ENCODE peak calls at places on chromosome 12, in five cellular contexts. Z, G, B, C and X are unnamed samples.

GRCh38 chr12:61758661-61759060 is 501.5 kb upstream of the USP15 start:
- DNase-seq in Z (no peak), G (peak), B (no peak), C (no peak), X (no peak)

GRCh38 chr12:28258998-28259397 is 68.7 kb downstream of the CCDC91 start:
- DNase-seq in Z (no peak), G (peak), B (no peak), C (no peak), X (no peak)

GRCh38 chr12:98198261-98198982 is 317.0 kb upstream of the TMPO start:
- DNase-seq in Z (no peak), G (peak), B (no peak), C (no peak), X (no peak)

GRCh38 chr12:104930388-104931326 is 27.4 kb downstream of the SLC41A2 start:
- DNase-seq in Z (peak), G (peak), B (no peak), C (no peak), X (no peak)

GRCh38 chr12:32895688-32896437 is 714 bp downstream of the PKP2 start:
- DNase-seq in Z (no peak), G (peak), B (no peak), C (no peak), X (no peak)

GRCh38 chr12:18057051-18057450 is 32.9 kb downstream of the RERGL start:
- DNase-seq in Z (no peak), G (no peak), B (no peak), C (no peak), X (no peak)

GRCh38 chr12:120453977-120454376 is 7.7 kb downstream of the GATC start:
- DNase-seq in Z (peak), G (peak), B (no peak), C (no peak), X (no peak)

GRCh38 chr12:114504311-114504710 is 98.4 kb upstream of the TBX5 start:
- DNase-seq in Z (no peak), G (no peak), B (no peak), C (no peak), X (no peak)

GRCh38 chr12:27185234-27186045 is 58.6 kb upstream of the STK38L start:
- DNase-seq in Z (peak), G (no peak), B (no peak), C (no peak), X (no peak)

GRCh38 chr12:52125499-52125900 is 46.0 kb downstream of the SMIM41 start:
- DNase-seq in Z (peak), G (no peak), B (no peak), C (no peak), X (no peak)

GRCh38 chr12:42483534-42483857 is 106.0 kb downstream of the PRICKLE1 start:
- DNase-seq in Z (peak), G (no peak), B (peak), C (no peak), X (peak)

GRCh38 chr12:130970165-130970907 is 16.6 kb downstream of the ADGRD1 start:
- DNase-seq in Z (peak), G (no peak), B (no peak), C (no peak), X (no peak)

GRCh38 chr12:51548241-51548640 is 42.8 kb upstream of the SCN8A start:
- DNase-seq in Z (no peak), G (no peak), B (no peak), C (no peak), X (no peak)

GRCh38 chr12:74725154-74725553 is 187.5 kb downstream of the ATXN7L3B start:
- DNase-seq in Z (no peak), G (peak), B (no peak), C (no peak), X (no peak)

GRCh38 chr12:108115123-108115745 is 13.9 kb upstream of the WSCD2 start:
- DNase-seq in Z (no peak), G (no peak), B (no peak), C (no peak), X (no peak)

GRCh38 chr12:10562306-10562933 is 51.0 kb downstream of the MAGOHB start:
- DNase-seq in Z (peak), G (peak), B (no peak), C (no peak), X (no peak)

GRCh38 chr12:114006482-114007425 is 40.6 kb upstream of the RBM19 start:
- DNase-seq in Z (no peak), G (no peak), B (no peak), C (no peak), X (no peak)

GRCh38 chr12:83527700-83528281 is 841.1 kb downstream of the TMTC2 start:
- DNase-seq in Z (no peak), G (no peak), B (no peak), C (no peak), X (no peak)

GRCh38 chr12:9925746-9926393 is 6.3 kb downstream of the CLEC2A start:
- DNase-seq in Z (peak), G (peak), B (no peak), C (peak), X (no peak)

GRCh38 chr12:90512518-90512917 is 442.5 kb downstream of the CCER1 start:
- DNase-seq in Z (no peak), G (no peak), B (no peak), C (no peak), X (no peak)

GRCh38 chr12:109264095-109264942 is 44.8 kb downstream of the FOXN4 start:
- DNase-seq in Z (peak), G (peak), B (peak), C (no peak), X (no peak)

GRCh38 chr12:56462565-56462964 is 5.8 kb upstream of the SPRYD4 start:
- DNase-seq in Z (no peak), G (no peak), B (no peak), C (no peak), X (no peak)

GRCh38 chr12:115404761-115405470 is 720.9 kb upstream of the TBX3 start:
- DNase-seq in Z (no peak), G (peak), B (no peak), C (no peak), X (no peak)

DNA sequence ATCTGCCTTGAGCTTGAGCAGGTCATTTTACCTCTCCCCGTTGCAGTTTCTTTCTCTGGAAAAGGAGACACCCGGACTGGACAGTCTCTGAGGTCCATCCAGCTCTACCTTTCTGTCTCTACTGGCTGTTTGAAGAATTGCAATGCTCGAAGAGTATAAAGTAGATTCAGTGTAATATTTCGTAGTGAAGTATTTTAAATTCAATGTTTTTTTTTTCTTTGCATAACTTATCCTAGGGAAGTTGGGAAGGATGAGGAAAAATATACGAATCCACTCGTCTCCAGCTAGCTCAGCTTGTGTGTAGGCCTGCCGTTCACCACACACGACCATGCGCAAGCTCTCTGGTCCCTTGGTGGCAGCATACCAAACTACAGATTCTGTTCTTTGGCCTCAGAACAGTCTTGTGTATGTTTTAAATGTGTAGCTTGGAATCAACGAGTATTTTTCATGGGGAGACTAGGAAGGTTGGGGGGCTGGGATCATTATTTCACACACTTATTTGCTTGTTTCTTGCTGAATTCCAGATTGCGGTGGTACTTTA is 307.9 kb downstream of the CACNA1C start:
- DNase-seq in Z (no peak), G (no peak), B (no peak), C (no peak), X (no peak)
- TF ChIP-seq CTCF in Z (no peak), G (no peak), B (peak), C (no peak), X (no peak)

DNA sequence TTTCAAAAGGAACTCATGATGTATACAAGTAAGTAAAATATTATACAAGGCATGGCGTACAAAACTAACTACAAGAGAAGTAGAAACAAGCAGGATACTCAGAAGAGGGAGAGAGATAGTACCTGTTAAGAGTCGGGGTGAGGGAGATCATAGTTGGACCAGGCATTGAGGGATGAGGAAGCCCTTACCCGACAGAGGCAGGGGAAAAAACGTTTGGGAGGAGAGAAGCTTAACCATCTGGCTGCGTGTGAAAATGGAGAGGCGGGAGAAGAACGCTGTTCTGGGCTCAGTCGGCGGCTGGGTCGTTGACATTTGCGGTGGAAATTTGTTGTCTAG is 575 bp upstream of the FMNL3 start:
- DNase-seq in Z (no peak), G (no peak), B (no peak), C (no peak), X (no peak)
- TF ChIP-seq CTCF in Z (no peak), G (no peak), B (peak), C (no peak), X (no peak)

DNA sequence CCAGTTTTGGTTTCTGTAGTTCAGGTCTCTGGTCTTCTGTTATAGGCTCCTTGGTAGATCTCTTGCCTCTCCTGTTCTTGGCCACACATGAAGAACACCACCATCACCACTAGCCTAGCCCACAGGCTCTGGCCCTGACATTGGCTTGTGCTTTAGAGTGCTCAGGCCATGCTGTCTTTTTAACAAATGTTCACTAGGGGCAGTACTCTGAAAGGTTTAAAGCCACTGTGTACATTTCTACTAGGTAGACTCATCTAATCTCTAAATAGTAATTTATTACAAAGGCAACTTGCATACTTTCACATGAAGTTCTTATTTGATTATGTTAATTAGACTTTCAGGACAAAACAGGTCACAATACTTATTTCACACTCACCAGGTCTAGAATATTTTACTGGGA is 38.3 kb downstream of the PDE6H start:
- DNase-seq in Z (no peak), G (peak), B (no peak), C (no peak), X (no peak)
- TF ChIP-seq CTCF in Z (peak), G (peak), B (peak), C (no peak), X (no peak)

DNA sequence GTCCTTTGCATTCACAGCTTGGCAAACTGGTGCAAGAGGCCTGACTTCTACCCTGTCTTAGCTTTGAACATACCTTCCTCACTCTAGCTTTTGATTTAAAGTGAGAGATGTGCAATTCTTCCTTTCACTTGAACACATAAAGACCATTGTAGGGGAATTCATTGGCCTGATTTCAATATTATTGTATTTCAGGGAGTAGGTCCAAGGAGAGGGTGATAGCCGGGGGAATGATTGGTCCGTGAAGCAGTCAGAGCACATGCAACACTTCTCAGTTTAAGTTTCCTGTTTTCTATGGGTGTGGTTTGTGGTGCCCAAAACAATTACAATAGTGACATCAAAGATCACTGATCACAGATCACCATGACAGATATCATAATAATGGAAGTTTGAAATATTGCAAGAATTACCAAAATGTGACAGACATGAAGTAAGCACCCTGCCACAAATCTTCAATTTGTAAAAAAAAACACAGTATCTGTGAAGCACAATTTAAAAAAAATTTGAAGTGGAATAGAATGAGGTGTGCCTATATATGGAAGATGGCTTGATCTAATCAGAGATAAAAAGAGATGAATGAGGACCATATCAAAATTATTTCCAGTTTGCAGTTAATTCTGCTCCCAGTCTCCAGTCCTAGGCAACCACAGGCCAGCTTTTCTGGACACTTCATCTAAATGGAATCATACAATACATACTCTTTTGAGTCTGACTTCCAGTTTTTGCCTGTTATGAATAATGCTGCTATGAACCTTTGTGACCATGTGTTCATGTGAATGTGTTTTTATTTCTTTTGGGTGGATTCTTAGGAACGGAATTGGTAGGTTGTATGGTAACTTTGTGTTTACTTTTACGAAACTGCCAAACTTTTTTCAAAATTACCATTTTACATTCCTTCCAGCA is 23.2 kb downstream of the BORCS5 start:
- DNase-seq in Z (peak), G (no peak), B (no peak), C (peak), X (no peak)
- TF ChIP-seq CTCF in Z (no peak), G (no peak), B (no peak), C (no peak), X (no peak)